ENCODE peak calls at places on chromosomes 6 and 20, in six cellular contexts. E is CD4-positive, alpha-beta T cell; M is endothelial cell; V is fibroblast of pulmonary artery; G is fibroblast of mammary gland; W is HFFc6. F is an unnamed sample.
A peak's percentile ranks its signal among the peaks of the same experiment; 100 is the strongest.

GRCh38 chr6:70415660-70416059 is 2.4 kb downstream of the FAM135A start:
- DNase-seq in E (no peak), G (no peak), V (no peak), M (no peak), W (no peak), F (no peak)

GRCh38 chr20:10667560-10668167 is 6.1 kb downstream of the JAG1 start:
- DNase-seq in M (no peak), W (no peak), E (no peak), V (no peak), G (no peak), F (no peak)

GRCh38 chr6:32166411-32167061 is 2.1 kb downstream of the EGFL8 start:
- DNase-seq in G (no peak), V (no peak), W (no peak), E (no peak), M (no peak), F (no peak)

GRCh38 chr20:10306440-10307358 is 88.1 kb downstream of the SNAP25 start:
- DNase-seq in V (peak; percentile 92), W (peak; percentile 77), G (peak; percentile 76), E (no peak), M (no peak), F (no peak)

GRCh38 chr6:30061766-30062458 is 847 bp downstream of the POLR1H start:
- DNase-seq in G (peak; percentile 36), V (peak; percentile 33), M (no peak), E (no peak), W (no peak), F (peak; percentile 32)

GRCh38 chr20:49287555-49288249 is 9.8 kb upstream of the ZNFX1 start:
- DNase-seq in V (peak; percentile 75), G (peak; percentile 63), E (no peak), M (no peak), W (peak; percentile 55), F (no peak)

GRCh38 chr6:3165631-3166534 is 8.5 kb upstream of the TUBB2A start:
- DNase-seq in E (no peak), V (peak; percentile 76), M (no peak), G (peak; percentile 28), W (peak; percentile 58), F (no peak)

GRCh38 chr20:10521068-10521834 is 86.1 kb downstream of the SLX4IP start:
- DNase-seq in W (peak; percentile 78), M (no peak), V (peak; percentile 79), E (no peak), G (peak; percentile 91), F (no peak)

GRCh38 chr6:33694401-33694931 is 17.0 kb downstream of the UQCC2 start:
- DNase-seq in W (peak; percentile 73), E (peak; percentile 54), M (no peak), G (peak; percentile 69), V (peak; percentile 39), F (no peak)

GRCh38 chr6:11885159-11885558 is 106.6 kb upstream of the ADTRP start:
- DNase-seq in G (no peak), V (no peak), M (no peak), E (no peak), W (no peak), F (no peak)

GRCh38 chr6:74137910-74138309 is 441.9 kb downstream of the CD109 start:
- DNase-seq in E (no peak), M (no peak), G (peak; percentile 56), V (peak; percentile 86), W (peak; percentile 19), F (peak; percentile 6)

GRCh38 chr6:3693879-3694278 is 57.6 kb downstream of the PXDC1 start:
- DNase-seq in M (no peak), V (no peak), W (no peak), E (no peak), G (no peak), F (no peak)

GRCh38 chr6:52839124-52840055 is 1.2 kb downstream of the GSTA5 start:
- DNase-seq in M (peak; percentile 74), E (peak; percentile 13), G (peak; percentile 73), V (peak; percentile 68), W (peak; percentile 75), F (peak; percentile 73)

GRCh38 chr6:89675949-89676753 is 37.6 kb upstream of the LYRM2 start:
- DNase-seq in V (peak; percentile 51), G (peak; percentile 16), W (no peak), M (no peak), E (no peak), F (no peak)

GRCh38 chr6:33621396-33622388 is 570 bp downstream of the ITPR3 start:
- DNase-seq in V (no peak), M (no peak), W (no peak), E (no peak), G (peak; percentile 45), F (peak; percentile 63)

GRCh38 chr20:42483694-42484303 is 705.9 kb downstream of the PTPRT start:
- DNase-seq in V (no peak), W (no peak), G (no peak), M (no peak), E (no peak), F (peak; percentile 63)

GRCh38 chr20:58892126-58892931 is 39.8 kb downstream of the GNAS start:
- DNase-seq in W (peak; percentile 43), V (peak; percentile 51), M (peak; percentile 79), E (peak; percentile 58), G (peak; percentile 56), F (peak; percentile 87)

GRCh38 chr6:95366414-95366813 is 210.9 kb upstream of the MANEA start:
- DNase-seq in E (no peak), M (no peak), V (no peak), G (no peak), W (no peak), F (no peak)

GRCh38 chr6:95365454-95365853 is 211.9 kb upstream of the MANEA start:
- DNase-seq in E (no peak), V (no peak), M (no peak), W (no peak), G (no peak), F (no peak)

DNA sequence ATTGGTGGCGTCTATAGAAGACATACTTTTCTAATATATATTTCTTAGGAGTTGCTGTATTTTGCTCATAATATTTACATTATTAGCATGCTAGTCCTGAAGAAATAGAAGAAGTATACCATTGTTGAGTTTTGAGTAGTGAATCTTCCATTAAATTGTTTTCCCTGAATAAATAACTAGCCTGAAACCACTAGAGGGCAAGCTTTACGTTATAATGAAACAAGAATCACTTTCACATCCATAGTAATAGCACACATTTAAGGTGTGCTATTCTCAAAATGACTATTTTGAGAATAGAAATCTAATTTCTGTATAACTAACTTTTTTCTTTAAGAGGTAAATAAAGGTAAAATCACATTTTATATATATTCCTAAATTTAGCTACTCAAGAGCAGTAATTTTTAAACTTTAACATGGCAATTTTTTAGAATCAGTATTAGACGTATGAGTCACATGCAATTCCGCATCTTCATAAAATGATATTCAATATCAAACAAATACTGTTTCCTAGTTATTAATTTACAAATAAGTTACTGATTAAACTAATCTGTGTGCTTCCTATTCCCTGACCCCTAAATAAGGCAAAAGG is 213.2 kb upstream of the MANEA start:
- DNase-seq in M (no peak), W (peak; percentile 1), V (peak; percentile 20), G (peak; percentile 25), E (no peak), F (no peak)
- TF ChIP-seq CTCF in M (peak; percentile 42), W (peak; percentile 69), V (peak; percentile 28), G (peak; percentile 35), E (no peak), F (no peak)

GRCh38 chr6:139230421-139230840 is 61.4 kb downstream of the TXLNB start:
- DNase-seq in W (peak; percentile 28), M (no peak), E (no peak), V (peak; percentile 45), G (peak; percentile 55), F (no peak)
- TF ChIP-seq CTCF in W (peak; percentile 26), M (no peak), E (no peak), V (peak; percentile 24), G (peak; percentile 27), F (no peak)

DNA sequence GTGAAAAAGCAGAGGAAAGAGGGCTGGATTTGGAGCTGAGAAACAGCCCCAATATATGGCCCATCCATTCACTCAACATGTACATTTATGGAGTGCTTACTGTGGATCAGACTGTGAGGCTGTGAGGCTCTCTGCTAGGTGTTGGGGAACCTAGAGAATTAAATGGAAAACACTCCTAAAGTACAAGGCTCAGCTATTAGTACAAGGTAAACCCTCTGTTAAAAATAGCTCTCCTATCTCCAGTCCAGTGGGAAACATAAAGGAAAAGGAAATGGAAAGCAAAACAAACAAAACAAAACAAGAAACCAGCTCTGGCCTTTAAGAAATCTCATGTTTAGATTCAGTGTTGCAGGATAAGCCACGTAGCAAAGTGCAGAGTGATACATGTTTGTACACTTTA is 35.0 kb downstream of the LY86 start:
- DNase-seq in W (no peak), V (no peak), E (no peak), M (no peak), G (no peak), F (no peak)
- TF ChIP-seq CTCF in W (no peak), V (no peak), E (no peak), M (no peak), G (no peak), F (no peak)

GRCh38 chr6:169981568-169981967 is 230.1 kb downstream of the ERMARD start:
- DNase-seq in W (no peak), V (no peak), E (no peak), M (no peak), G (no peak), F (no peak)
- TF ChIP-seq CTCF in W (no peak), V (no peak), E (no peak), M (no peak), G (no peak), F (no peak)

GRCh38 chr20:25586877-25587276 is 1.5 kb upstream of the NINL start:
- DNase-seq in E (no peak), V (no peak), W (no peak), M (no peak), G (peak; percentile 28), F (no peak)

GRCh38 chr20:25588491-25588890 is 3.2 kb upstream of the NINL start:
- DNase-seq in W (no peak), G (no peak), M (no peak), V (no peak), E (no peak), F (no peak)

GRCh38 chr20:25580711-25581110 is 4.6 kb downstream of the NINL start:
- DNase-seq in G (peak; percentile 54), W (no peak), V (peak; percentile 44), E (no peak), M (no peak), F (no peak)

GRCh38 chr20:25587536-25587935 is 2.2 kb upstream of the NINL start:
- DNase-seq in W (no peak), E (no peak), G (no peak), M (no peak), V (no peak), F (no peak)

GRCh38 chr20:25584905-25585704 is at the start of gene NINL:
- DNase-seq in G (peak; percentile 48), V (peak; percentile 61), M (peak; percentile 81), W (no peak), E (peak; percentile 19), F (peak; percentile 50)
- TF ChIP-seq CTCF in G (no peak), V (no peak), M (no peak), W (no peak), E (no peak), F (no peak)

GRCh38 chr6:26592649-26593048 is 4.1 kb upstream of the ABT1 start:
- DNase-seq in G (peak; percentile 31), E (no peak), V (peak; percentile 49), M (no peak), W (no peak), F (no peak)
- TF ChIP-seq CTCF in G (no peak), E (no peak), V (peak; percentile 20), M (no peak), W (peak; percentile 24), F (no peak)

F was measured in Calu3.